ENCODE peak calls at places on chromosomes 6 and 20, in four cellular contexts. Q is kidney epithelial cell, T is mucosa of descending colon, I is fibroblast of lung. L is an unnamed sample.
A peak's percentile ranks its signal among the peaks of the same experiment; 100 is the strongest.

GRCh38 chr20:9903048-9903651 is 64.3 kb upstream of the PAK5 start:
- DNase-seq in Q (no peak), I (no peak), T (no peak), L (no peak)

GRCh38 chr6:99592900-99593299 is 13.7 kb upstream of the PRDM13 start:
- DNase-seq in T (no peak), I (no peak), Q (no peak), L (no peak)

GRCh38 chr20:37856932-37857660 is 45.8 kb upstream of the VSTM2L start:
- DNase-seq in T (no peak), Q (no peak), I (peak; percentile 69), L (no peak)

GRCh38 chr6:137417411-137417810 is 76.8 kb downstream of the OLIG3 start:
- DNase-seq in I (peak; percentile 13), T (no peak), Q (no peak), L (no peak)

GRCh38 chr20:50335105-50335504 is 144.5 kb downstream of the CEBPB start:
- DNase-seq in Q (peak; percentile 66), T (no peak), I (peak; percentile 33), L (no peak)

GRCh38 chr6:133697666-133698065 is 191.2 kb upstream of the TCF21 start:
- DNase-seq in Q (no peak), I (peak; percentile 56), T (no peak), L (no peak)

GRCh38 chr6:100472674-100473073 is 8.0 kb upstream of the SIM1 start:
- DNase-seq in I (no peak), Q (peak; percentile 65), T (no peak), L (no peak)

GRCh38 chr6:11618533-11618932 is 81.0 kb downstream of the TMEM170B start:
- DNase-seq in Q (no peak), I (no peak), T (no peak), L (no peak)

GRCh38 chr6:35400901-35401311 is 51.2 kb upstream of the FANCE start:
- DNase-seq in T (no peak), I (no peak), Q (peak; percentile 79), L (no peak)

GRCh38 chr6:43093361-43094289 is 17.5 kb downstream of the PTK7 start:
- DNase-seq in I (peak; percentile 69), Q (no peak), T (no peak), L (no peak)

GRCh38 chr20:13289031-13289430 is 68.0 kb downstream of the ISM1 start:
- DNase-seq in I (no peak), T (no peak), Q (no peak), L (no peak)

GRCh38 chr6:108811490-108811889 is 36.7 kb upstream of the ARMC2 start:
- DNase-seq in T (no peak), Q (no peak), I (no peak), L (no peak)

GRCh38 chr20:25540273-25540672 is 45.1 kb downstream of the NINL start:
- DNase-seq in Q (no peak), I (no peak), T (no peak), L (no peak)

GRCh38 chr6:34317882-34318491 is 69.2 kb upstream of the SMIM29 start:
- DNase-seq in Q (no peak), I (no peak), T (no peak), L (no peak)

GRCh38 chr6:84685983-84686584 is 78.3 kb downstream of the TBX18 start:
- DNase-seq in Q (no peak), T (no peak), I (peak; percentile 36), L (no peak)

GRCh38 chr6:98946877-98947410 is 802 bp downstream of the FBXL4 start:
- DNase-seq in T (peak; percentile 59), Q (no peak), I (peak; percentile 30), L (peak; percentile 61)

GRCh38 chr6:20718705-20719653 is 184.7 kb downstream of the CDKAL1 start:
- DNase-seq in Q (no peak), I (no peak), T (no peak), L (no peak)

GRCh38 chr6:37006793-37007339 is 1.4 kb downstream of the FGD2 start:
- DNase-seq in I (no peak), T (no peak), Q (no peak), L (no peak)

GRCh38 chr6:107718341-107718740 is 105.8 kb downstream of the SCML4 start:
- DNase-seq in T (no peak), I (no peak), Q (no peak), L (no peak)

GRCh38 chr20:10090588-10091166 is 55.9 kb downstream of the ANKEF1 start:
- DNase-seq in I (peak; percentile 78), T (peak; percentile 32), Q (no peak), L (no peak)

GRCh38 chr6:119581220-119581619 is 231.7 kb upstream of the MAN1A1 start:
- DNase-seq in I (no peak), T (no peak), Q (no peak), L (no peak)

DNA sequence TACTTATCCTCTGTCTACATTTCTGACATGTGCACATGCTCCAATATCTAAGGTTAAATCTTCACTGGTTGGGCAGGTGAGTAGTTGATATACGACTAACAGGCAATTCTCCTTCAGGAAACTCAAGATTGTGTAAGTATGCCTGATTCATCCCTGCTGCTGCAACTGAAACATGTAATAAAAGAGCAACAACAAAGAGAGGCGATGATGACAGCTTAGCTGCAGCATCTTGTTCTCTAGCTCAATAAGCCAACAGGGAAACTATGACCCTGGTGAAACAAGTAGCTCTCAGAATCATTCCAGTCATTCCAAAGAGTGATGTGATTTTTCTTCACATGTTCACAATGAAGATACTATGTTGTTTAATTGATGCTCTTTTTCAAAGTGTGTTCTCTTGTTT is 74.4 kb downstream of the ELOVL4 start:
- DNase-seq in T (no peak), I (peak; percentile 22), Q (peak; percentile 51), L (no peak)
- TF ChIP-seq CTCF in T (no peak), I (no peak), Q (no peak), L (no peak)

GRCh38 chr20:48683467-48684175 is 144.2 kb downstream of the PREX1 start:
- DNase-seq in T (no peak), I (no peak), Q (no peak), L (no peak)
- TF ChIP-seq CTCF in T (no peak), I (no peak), Q (no peak), L (no peak)

DNA sequence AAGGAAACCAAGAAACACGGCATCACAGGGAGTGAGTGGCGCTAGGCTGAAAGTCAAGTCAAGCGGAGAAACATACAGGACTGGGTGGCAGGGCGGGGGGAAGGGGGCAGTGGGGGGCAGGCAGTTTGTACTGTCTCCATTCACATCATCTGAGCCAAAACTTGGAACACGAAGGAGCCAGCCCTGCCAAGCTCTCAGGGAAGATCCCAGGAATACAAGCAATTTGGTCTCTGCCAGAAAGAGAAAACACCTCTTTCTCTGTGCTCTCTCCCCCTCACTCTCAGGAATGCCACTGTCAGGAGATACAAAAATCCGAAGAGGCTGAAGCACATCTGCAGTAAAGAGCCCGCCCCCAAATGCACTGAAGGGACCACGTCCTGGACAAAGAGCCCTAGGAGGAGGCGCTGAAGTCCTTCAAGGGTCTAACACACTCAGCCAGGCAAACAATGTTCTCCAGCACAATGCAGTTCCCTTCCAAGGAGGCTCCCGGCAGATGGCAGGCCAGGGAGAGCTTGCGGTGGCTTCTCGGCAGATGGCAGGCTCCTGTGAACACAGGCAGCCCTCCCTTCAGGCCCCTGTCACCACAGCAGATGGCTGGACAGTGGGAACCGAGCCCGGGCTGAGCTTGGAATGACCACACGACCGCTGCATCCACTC is 90.0 kb downstream of the ATP9A start:
- DNase-seq in T (no peak), Q (no peak), I (no peak), L (no peak)
- TF ChIP-seq CTCF in T (no peak), Q (no peak), I (peak; percentile 33), L (no peak)

GRCh38 chr6:27748662-27749061 is 163.5 kb downstream of the OR2B2 start:
- DNase-seq in Q (no peak), T (no peak), I (no peak), L (no peak)

GRCh38 chr6:27753668-27754407 is 158.4 kb downstream of the OR2B2 start:
- DNase-seq in Q (peak; percentile 65), I (peak; percentile 80), T (peak; percentile 78), L (peak; percentile 63)

GRCh38 chr6:27754408-27754782 is 157.8 kb downstream of the OR2B2 start:
- DNase-seq in Q (no peak), I (no peak), T (no peak), L (no peak)

GRCh38 chr6:27755768-27756167 is 156.4 kb downstream of the OR2B2 start:
- DNase-seq in I (no peak), T (no peak), Q (no peak), L (peak; percentile 21)

GRCh38 chr6:27752038-27752885 is 159.9 kb downstream of the OR2B2 start:
- DNase-seq in Q (peak; percentile 41), T (peak; percentile 72), I (peak; percentile 84), L (no peak)
- TF ChIP-seq CTCF in Q (peak; percentile 69), T (peak; percentile 72), I (peak; percentile 74), L (peak; percentile 97)

GRCh38 chr6:5399391-5399790 is 138.1 kb downstream of the FARS2 start:
- DNase-seq in T (no peak), Q (no peak), I (no peak), L (no peak)

GRCh38 chr6:5398530-5398929 is 137.2 kb downstream of the FARS2 start:
- DNase-seq in I (peak; percentile 61), Q (no peak), T (no peak), L (no peak)

GRCh38 chr6:5394280-5394679 is 133.0 kb downstream of the FARS2 start:
- DNase-seq in T (no peak), Q (no peak), I (no peak), L (no peak)

GRCh38 chr6:5390177-5390576 is 128.9 kb downstream of the FARS2 start:
- DNase-seq in T (no peak), I (no peak), Q (no peak), L (no peak)

GRCh38 chr6:5395719-5396118 is 134.4 kb downstream of the FARS2 start:
- DNase-seq in Q (no peak), T (no peak), I (no peak), L (no peak)
- TF ChIP-seq CTCF in Q (no peak), T (no peak), I (no peak), L (no peak)

GRCh38 chr20:8361008-8361652 is 229.1 kb downstream of the PLCB1 start:
- DNase-seq in I (peak; percentile 24), T (no peak), Q (peak; percentile 5), L (no peak)
- TF ChIP-seq CTCF in I (peak; percentile 11), T (no peak), Q (no peak), L (no peak)

GRCh38 chr6:72704979-72705378 is 83.1 kb downstream of the KCNQ5 start:
- DNase-seq in T (no peak), Q (no peak), I (no peak), L (no peak)
- TF ChIP-seq CTCF in T (no peak), Q (no peak), I (no peak), L (no peak)

DNA sequence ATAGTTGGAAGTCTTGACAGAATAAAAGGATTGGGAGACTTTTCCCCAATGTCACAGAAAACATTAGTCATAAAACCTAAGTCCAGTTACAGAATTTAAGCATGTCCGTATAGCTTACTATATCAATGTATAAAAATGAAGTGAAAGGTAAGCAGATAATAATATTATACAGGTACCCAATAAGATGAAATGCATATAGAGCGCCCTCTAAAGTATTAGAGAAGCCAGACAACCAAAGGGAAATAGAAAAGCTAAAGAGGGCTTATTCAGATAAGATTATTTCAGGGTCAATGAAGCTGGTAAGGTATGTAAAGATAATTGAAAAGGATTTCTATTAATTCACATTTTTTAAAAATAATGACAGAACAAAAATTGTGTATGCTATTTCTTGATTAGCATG is 947.7 kb upstream of the MAP3K7 start:
- DNase-seq in Q (no peak), T (no peak), I (no peak), L (no peak)
- TF ChIP-seq CTCF in Q (no peak), T (no peak), I (no peak), L (no peak)

GRCh38 chr20:4563534-4563933 is 158.2 kb upstream of the PRND start:
- DNase-seq in I (peak; percentile 73), T (no peak), Q (no peak), L (no peak)
- TF ChIP-seq CTCF in I (peak; percentile 35), T (no peak), Q (peak; percentile 22), L (no peak)

GRCh38 chr20:18904192-18904591 is 90.6 kb downstream of the SCP2D1 start:
- DNase-seq in I (no peak), Q (no peak), T (no peak), L (no peak)
- TF ChIP-seq CTCF in I (no peak), Q (no peak), T (no peak), L (no peak)